ENCODE peak calls at places on chromosomes 2 and 18, in six cellular contexts. X is ELF-1; Y is ecto neural progenitor cell; C is CD4-positive, alpha-beta memory T cell; W is stomach; U is activated CD4-positive, alpha-beta T cell treated with anti-CD3 and anti-CD28 coated beads for 24 hours. E is an unnamed sample.

GRCh38 chr2:75573145-75573878 is 12.6 kb upstream of the EVA1A start:
- DNase-seq in X (no peak), Y (no peak), C (no peak), W (no peak), U (no peak), E (no peak)

GRCh38 chr2:156784034-156784433 is 347.9 kb downstream of the GPD2 start:
- DNase-seq in X (no peak), Y (no peak), C (no peak), W (no peak), U (no peak), E (no peak)

GRCh38 chr2:170504820-170505145 is 210.4 kb upstream of the SP5 start:
- DNase-seq in X (peak), Y (no peak), C (no peak), W (no peak), U (no peak), E (no peak)

GRCh38 chr2:26978061-26978596 is 7.7 kb downstream of the MAPRE3 start:
- DNase-seq in X (no peak), Y (no peak), C (no peak), W (peak), U (no peak), E (no peak)

GRCh38 chr2:234111523-234111922 is 61.0 kb downstream of the SPP2 start:
- DNase-seq in X (no peak), Y (no peak), C (no peak), W (no peak), U (no peak), E (no peak)

GRCh38 chr2:45675130-45675812 is 23.8 kb downstream of the PRKCE start:
- DNase-seq in X (no peak), Y (no peak), C (no peak), W (peak), U (no peak), E (no peak)

GRCh38 chr2:199488772-199489400 is 31.1 kb upstream of the SATB2 start:
- DNase-seq in X (peak), Y (peak), C (no peak), W (peak), U (peak), E (peak)

GRCh38 chr18:49250819-49251388 is 209.5 kb downstream of the DYM start:
- DNase-seq in X (peak), Y (no peak), C (no peak), W (no peak), U (no peak), E (no peak)

GRCh38 chr2:26033769-26034596 is at the start of gene RAB10:
- DNase-seq in X (peak), Y (peak), C (peak), W (peak), U (peak), E (peak)

GRCh38 chr2:172216348-172216933 is 113.7 kb upstream of the DLX2 start:
- DNase-seq in X (no peak), Y (no peak), C (no peak), W (no peak), U (no peak), E (no peak)

GRCh38 chr2:43634604-43635306 is 2.3 kb upstream of the PLEKHH2 start:
- DNase-seq in X (no peak), Y (no peak), C (no peak), W (no peak), U (no peak), E (no peak)

GRCh38 chr2:13021470-13021957 is 304.8 kb downstream of the TRIB2 start:
- DNase-seq in X (no peak), Y (no peak), C (no peak), W (no peak), U (no peak), E (no peak)

GRCh38 chr2:120797421-120798289 is 62.0 kb downstream of the GLI2 start:
- DNase-seq in X (no peak), Y (no peak), C (no peak), W (no peak), U (no peak), E (peak)

GRCh38 chr2:199461455-199462166 is 3.9 kb upstream of the SATB2 start:
- DNase-seq in X (peak), Y (no peak), C (no peak), W (no peak), U (no peak), E (no peak)

GRCh38 chr2:236876642-236877041 is 209.0 kb upstream of the COPS8 start:
- DNase-seq in X (no peak), Y (no peak), C (no peak), W (no peak), U (no peak), E (no peak)